ENCODE peak calls at places on chromosomes 3 and 15, in six cellular contexts. I, S, L, J, F and N are unnamed samples.
A peak's percentile ranks its signal among the peaks of the same experiment; 100 is the strongest.

GRCh38 chr3:115399751-115400150 is 223.6 kb upstream of the GAP43 start:
- DNase-seq in L (no peak), J (no peak), I (no peak), S (no peak), F (no peak), N (no peak)

GRCh38 chr3:42192334-42193200 is 73.4 kb downstream of the CCK start:
- DNase-seq in J (no peak), S (no peak), F (no peak), I (no peak), L (no peak), N (no peak)

GRCh38 chr15:91982401-91982800 is 128.9 kb downstream of the SLCO3A1 start:
- DNase-seq in J (no peak), F (no peak), I (no peak), L (no peak), S (no peak), N (no peak)

GRCh38 chr3:143672396-143673165 is 175.7 kb downstream of the SLC9A9 start:
- DNase-seq in L (no peak), I (no peak), F (no peak), S (no peak), J (no peak), N (no peak)

GRCh38 chr3:22115581-22115980 is 364.6 kb upstream of the ZNF385D start:
- DNase-seq in L (no peak), J (no peak), S (no peak), I (no peak), F (no peak), N (no peak)

GRCh38 chr15:58383876-58384275 is 47.9 kb upstream of the LIPC start:
- DNase-seq in F (no peak), I (no peak), J (no peak), L (no peak), S (no peak), N (no peak)

GRCh38 chr3:187919018-187919417 is 173.8 kb upstream of the BCL6 start:
- DNase-seq in J (no peak), I (no peak), L (no peak), F (no peak), S (peak; percentile 40), N (no peak)

GRCh38 chr3:99776516-99777209 is 41.0 kb upstream of the CMSS1 start:
- DNase-seq in S (no peak), J (no peak), F (no peak), L (no peak), I (no peak), N (no peak)

GRCh38 chr3:41267975-41268640 is 68.8 kb downstream of the CTNNB1 start:
- DNase-seq in I (peak; percentile 78), S (no peak), L (no peak), J (peak; percentile 88), F (peak; percentile 76), N (no peak)

GRCh38 chr3:24683511-24684384 is 189.1 kb upstream of the THRB start:
- DNase-seq in S (no peak), I (peak; percentile 62), J (no peak), F (peak; percentile 36), L (no peak), N (peak; percentile 4)

GRCh38 chr3:183108002-183108449 is 8.7 kb upstream of the MCCC1 start:
- DNase-seq in I (no peak), F (no peak), J (no peak), S (no peak), L (no peak), N (no peak)

GRCh38 chr3:187958432-187959003 is 195.4 kb upstream of the LPP start:
- DNase-seq in J (no peak), S (no peak), L (no peak), F (no peak), I (no peak), N (no peak)

GRCh38 chr3:25235033-25235432 is 193.0 kb upstream of the RARB start:
- DNase-seq in I (no peak), J (no peak), S (no peak), L (no peak), F (no peak), N (no peak)

GRCh38 chr15:62440731-62441130 is 275.6 kb upstream of the C2CD4B start:
- DNase-seq in I (no peak), L (no peak), F (no peak), S (no peak), J (no peak), N (no peak)

GRCh38 chr15:58438956-58439355 is 7.2 kb downstream of the LIPC start:
- DNase-seq in I (peak; percentile 16), F (no peak), L (no peak), S (peak; percentile 56), J (no peak), N (peak; percentile 64)

GRCh38 chr15:45522931-45523331 is 376 bp upstream of the SLC30A4 start:
- DNase-seq in J (no peak), L (no peak), F (peak; percentile 17), I (no peak), S (no peak), N (peak; percentile 31)

GRCh38 chr3:173217127-173217526 is 76.1 kb upstream of the SPATA16 start:
- DNase-seq in F (no peak), S (no peak), J (no peak), L (no peak), I (no peak), N (no peak)

GRCh38 chr3:165256554-165256953 is 60.4 kb upstream of the SLITRK3 start:
- DNase-seq in I (no peak), J (no peak), L (no peak), S (no peak), F (no peak), N (no peak)

GRCh38 chr15:25667829-25668228 is 195.3 kb downstream of the ATP10A start:
- DNase-seq in J (no peak), I (no peak), S (no peak), L (no peak), F (no peak), N (no peak)

GRCh38 chr3:177633671-177634207 is 436.5 kb upstream of the TBL1XR1 start:
- DNase-seq in F (no peak), S (no peak), J (peak; percentile 50), L (no peak), I (no peak), N (no peak)

GRCh38 chr3:23720885-23721284 is 84.9 kb upstream of the UBE2E1 start:
- DNase-seq in L (no peak), F (no peak), S (no peak), I (no peak), J (no peak), N (no peak)

GRCh38 chr3:130968231-130968630 is 58.4 kb downstream of the ASTE1 start:
- DNase-seq in I (no peak), S (no peak), J (no peak), L (no peak), F (no peak), N (no peak)

GRCh38 chr3:46127503-46127902 is 80.6 kb downstream of the CCR1 start:
- DNase-seq in L (no peak), S (no peak), I (peak; percentile 59), F (no peak), J (peak; percentile 62), N (no peak)

DNA sequence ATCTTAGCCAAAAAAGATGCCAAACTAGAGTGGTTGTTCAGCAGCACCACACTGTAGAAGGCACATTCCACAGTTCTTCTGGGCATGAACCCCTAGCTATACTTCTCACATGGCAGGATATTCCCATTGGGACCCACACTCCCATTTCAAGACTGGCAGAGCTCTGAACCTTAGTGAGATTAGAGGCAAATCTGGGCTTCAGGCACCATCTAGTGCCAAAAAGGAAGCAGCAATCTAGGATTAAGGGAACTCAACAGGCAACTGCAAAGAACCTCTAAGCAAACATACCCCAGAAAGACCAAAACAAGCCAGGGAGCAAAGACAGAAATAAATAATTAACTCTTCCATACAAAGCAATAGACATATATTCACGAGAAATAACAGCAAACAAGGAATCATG is 66.2 kb downstream of the TAFA4 start:
- DNase-seq in S (no peak), F (no peak), I (no peak), L (no peak), J (no peak), N (no peak)
- TF ChIP-seq CTCF in S (no peak), F (peak; percentile 20), I (no peak), L (no peak), J (no peak), N (no peak)

DNA sequence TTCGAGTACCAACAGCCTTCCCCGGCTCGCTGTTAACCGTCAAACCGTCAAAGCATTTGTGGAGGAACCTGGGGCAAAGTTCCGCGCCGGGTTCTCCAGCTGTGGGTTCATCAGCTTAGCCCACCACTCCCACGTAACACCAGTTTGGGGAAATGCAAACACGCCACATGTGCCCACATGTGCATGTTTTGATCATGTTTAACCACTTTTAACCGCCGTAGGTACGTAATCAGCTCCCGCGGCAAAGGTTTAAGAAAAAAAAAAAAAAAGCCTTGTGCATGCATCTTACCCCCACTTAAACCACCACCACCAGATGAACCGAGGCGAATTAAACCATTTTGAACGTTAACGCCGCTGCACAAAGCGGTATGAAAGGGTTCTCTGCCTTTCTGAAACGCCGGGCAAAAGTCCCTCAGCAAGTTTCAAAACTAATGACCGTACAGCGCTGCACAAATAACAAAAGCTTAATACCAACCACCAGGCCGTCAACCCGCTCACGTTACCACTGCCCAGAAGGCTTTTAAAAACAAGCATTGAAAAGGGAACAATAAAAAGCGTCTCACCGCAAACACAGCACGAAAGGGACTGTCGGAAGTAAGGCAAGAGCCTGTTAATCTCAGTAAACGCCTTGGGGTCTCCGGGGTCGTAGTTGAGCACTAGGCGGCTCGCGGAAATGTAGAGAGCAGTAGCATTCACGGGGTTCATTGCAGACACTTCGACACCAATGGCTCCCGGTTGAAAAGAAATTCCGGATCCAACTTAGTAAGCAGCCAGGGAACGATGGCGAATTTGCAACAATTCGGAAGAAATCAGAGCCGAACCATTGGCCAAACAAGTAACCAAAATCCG is 1.5 kb downstream of the MSL2 start:
- DNase-seq in I (no peak), S (no peak), L (no peak), F (no peak), J (no peak), N (no peak)
- TF ChIP-seq CTCF in I (no peak), S (no peak), L (no peak), F (no peak), J (no peak), N (no peak)

GRCh38 chr15:82624438-82624837 is 22.7 kb downstream of the CPEB1 start:
- DNase-seq in I (no peak), J (no peak), F (no peak), L (no peak), S (no peak), N (no peak)

GRCh38 chr15:82625136-82625535 is 22.0 kb downstream of the CPEB1 start:
- DNase-seq in F (no peak), J (peak; percentile 17), L (no peak), I (peak; percentile 20), S (no peak), N (no peak)

GRCh38 chr15:82624008-82624407 is 23.2 kb downstream of the CPEB1 start:
- DNase-seq in S (no peak), F (no peak), I (no peak), J (peak; percentile 21), L (no peak), N (no peak)

DNA sequence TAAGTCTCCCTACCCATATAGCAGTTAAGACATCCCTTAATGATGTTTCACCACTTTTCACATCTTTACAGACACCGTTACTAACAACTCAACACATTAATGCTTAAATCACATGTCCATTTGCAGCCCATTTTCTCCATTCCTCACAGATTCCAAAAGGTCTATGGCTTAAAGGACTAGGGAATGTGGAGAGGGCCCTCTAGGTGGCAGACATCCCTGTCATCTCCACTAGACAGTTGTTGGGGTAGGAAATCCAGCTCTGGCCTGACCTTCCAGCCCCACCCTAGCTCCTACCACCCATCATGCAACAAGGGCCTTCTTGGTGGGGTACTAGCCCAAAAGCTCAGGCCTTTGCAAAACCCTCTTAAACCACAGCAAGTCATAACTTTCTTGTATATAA is 25.2 kb downstream of the CPEB1 start:
- DNase-seq in I (no peak), J (no peak), F (no peak), L (no peak), S (no peak), N (no peak)
- TF ChIP-seq CTCF in I (no peak), J (no peak), F (peak; percentile 53), L (no peak), S (no peak), N (no peak)

GRCh38 chr3:29668728-29669127 is 387.9 kb downstream of the RBMS3 start:
- DNase-seq in J (no peak), S (no peak), I (no peak), F (no peak), L (no peak), N (no peak)
- TF ChIP-seq CTCF in J (no peak), S (peak; percentile 9), I (no peak), F (no peak), L (no peak), N (peak; percentile 29)